ENCODE peak calls at places on chromosome 14, in seven cellular contexts. L is left ventricle myocardium inferior, A is fibroblast of mammary gland, Z is A549, E is IMR-90, W is dorsolateral prefrontal cortex, K is pancreas. R is an unnamed sample.

GRCh38 chr14:54355698-54356097 is 41.1 kb upstream of the CDKN3 start:
- DNase-seq in L (no peak), A (no peak), Z (no peak), E (no peak), W (no peak), K (no peak), R (peak)

GRCh38 chr14:51321036-51321435 is 81.0 kb downstream of the TMX1 start:
- DNase-seq in L (no peak), A (no peak), Z (no peak), E (no peak), W (no peak), K (no peak), R (no peak)

GRCh38 chr14:33509927-33510535 is 440.8 kb downstream of the EGLN3 start:
- DNase-seq in L (no peak), A (peak), Z (no peak), E (no peak), W (no peak), K (no peak), R (peak)

GRCh38 chr14:54570651-54571415 is 3.9 kb downstream of the SAMD4A start:
- DNase-seq in L (no peak), A (peak), Z (no peak), E (peak), W (no peak), K (no peak), R (peak)

GRCh38 chr14:95521001-95521400 is 4.6 kb upstream of the SYNE3 start:
- DNase-seq in L (no peak), A (no peak), Z (no peak), E (no peak), W (no peak), K (no peak), R (no peak)

GRCh38 chr14:84646791-84647500 is 883.0 kb upstream of the FLRT2 start:
- DNase-seq in L (no peak), A (no peak), Z (no peak), E (peak), W (no peak), K (no peak), R (peak)

GRCh38 chr14:53550776-53551175 is 397.7 kb upstream of the DDHD1 start:
- DNase-seq in L (no peak), A (no peak), Z (no peak), E (no peak), W (no peak), K (no peak), R (no peak)

GRCh38 chr14:92914087-92914656 is 8.8 kb upstream of the CHGA start:
- DNase-seq in L (no peak), A (peak), Z (no peak), E (peak), W (no peak), K (peak), R (peak)

GRCh38 chr14:95250126-95250824 is 69.4 kb downstream of the CLMN start:
- DNase-seq in L (no peak), A (no peak), Z (no peak), E (no peak), W (no peak), K (no peak), R (no peak)

GRCh38 chr14:42459171-42459685 is 852.6 kb downstream of the LRFN5 start:
- DNase-seq in L (no peak), A (no peak), Z (no peak), E (no peak), W (no peak), K (no peak), R (no peak)

GRCh38 chr14:103886304-103887169 is 39.2 kb upstream of the PPP1R13B start:
- DNase-seq in L (no peak), A (peak), Z (no peak), E (no peak), W (no peak), K (no peak), R (no peak)

GRCh38 chr14:53190938-53191337 is 37.8 kb upstream of the DDHD1 start:
- DNase-seq in L (no peak), A (peak), Z (no peak), E (peak), W (no peak), K (no peak), R (peak)

GRCh38 chr14:96081767-96082400 is 42.7 kb downstream of the C14orf132 start:
- DNase-seq in L (no peak), A (no peak), Z (no peak), E (no peak), W (no peak), K (no peak), R (no peak)

GRCh38 chr14:93014038-93015023 is 91.4 kb downstream of the CHGA start:
- DNase-seq in L (no peak), A (no peak), Z (no peak), E (no peak), W (no peak), K (no peak), R (no peak)

GRCh38 chr14:88181072-88181471 is 142.0 kb downstream of the KCNK10 start:
- DNase-seq in L (no peak), A (no peak), Z (no peak), E (no peak), W (no peak), K (no peak), R (no peak)

GRCh38 chr14:95696741-95697140 is 10.5 kb downstream of the TCL1B start:
- DNase-seq in L (no peak), A (no peak), Z (no peak), E (no peak), W (no peak), K (no peak), R (no peak)

GRCh38 chr14:36857136-36857535 is 195.5 kb downstream of the PAX9 start:
- DNase-seq in L (no peak), A (no peak), Z (no peak), E (no peak), W (no peak), K (no peak), R (no peak)

GRCh38 chr14:73338551-73338950 is 101.2 kb downstream of the PAPLN start:
- DNase-seq in L (no peak), A (no peak), Z (no peak), E (no peak), W (no peak), K (no peak), R (no peak)

GRCh38 chr14:30482270-30482669 is 76.7 kb upstream of the G2E3 start:
- DNase-seq in L (no peak), A (no peak), Z (no peak), E (no peak), W (no peak), K (no peak), R (no peak)

GRCh38 chr14:90531497-90531896 is 134.7 kb downstream of the CALM1 start:
- DNase-seq in L (no peak), A (no peak), Z (no peak), E (no peak), W (no peak), K (no peak), R (no peak)

GRCh38 chr14:100434033-100434601 is 111.0 kb downstream of the SLC25A47 start:
- DNase-seq in L (no peak), A (no peak), Z (no peak), E (no peak), W (no peak), K (peak), R (no peak)

DNA sequence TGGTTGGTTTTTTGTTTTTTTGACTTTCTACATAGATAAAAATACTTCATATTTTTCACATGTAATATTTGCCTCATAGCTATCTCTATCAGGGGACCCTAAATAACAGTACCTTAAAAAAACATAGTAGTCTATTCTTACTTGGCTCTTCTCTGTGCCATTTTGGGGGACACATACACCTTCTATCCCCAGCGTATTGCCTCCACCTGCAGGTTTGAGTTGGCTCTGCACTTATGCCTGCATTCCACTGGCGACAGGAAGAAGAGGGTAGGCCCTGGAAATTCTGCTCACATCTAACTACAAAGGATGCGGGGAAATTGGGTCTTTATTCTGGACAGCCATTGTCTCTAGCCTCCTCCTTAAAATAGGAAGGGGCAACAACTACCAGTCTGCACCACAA is 13.8 kb upstream of the IFI27L2 start:
- DNase-seq in L (no peak), A (no peak), Z (no peak), E (no peak), W (no peak), K (no peak), R (no peak)
- TF ChIP-seq CTCF in L (peak), A (peak), Z (no peak), E (peak), W (no peak), K (no peak), R (peak)

GRCh38 chr14:61719344-61720301 is 24.3 kb downstream of the HIF1A start:
- DNase-seq in L (no peak), A (no peak), Z (no peak), E (no peak), W (no peak), K (no peak), R (no peak)
- H3K4me3 ChIP-seq in L (no peak), A (no peak), Z (no peak), E (no peak), W (no peak), K (no peak), R (no peak)

DNA sequence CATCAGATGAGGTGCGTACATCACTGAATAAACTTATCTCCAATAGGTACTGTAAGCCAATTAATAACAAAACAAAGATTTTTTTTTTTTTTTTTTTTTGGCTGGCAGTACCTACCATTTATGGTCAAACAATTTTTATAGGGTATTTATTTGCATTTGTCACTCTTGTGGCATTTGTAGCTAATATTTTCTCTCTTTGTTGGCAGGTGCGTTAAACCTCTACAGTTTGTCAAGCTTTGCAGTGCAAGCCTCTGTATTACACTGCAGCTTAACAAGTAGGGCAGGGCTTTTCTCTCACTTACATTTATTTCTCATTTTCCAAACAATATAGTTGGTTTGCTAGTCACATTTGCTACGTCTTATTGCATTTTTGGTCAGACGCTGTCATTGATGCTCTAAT is 12.3 kb downstream of the PRPF39 start:
- DNase-seq in L (no peak), A (no peak), Z (no peak), E (no peak), W (no peak), K (no peak), R (no peak)
- TF ChIP-seq CTCF in L (no peak), A (no peak), Z (no peak), E (no peak), W (no peak), K (no peak), R (no peak)

DNA sequence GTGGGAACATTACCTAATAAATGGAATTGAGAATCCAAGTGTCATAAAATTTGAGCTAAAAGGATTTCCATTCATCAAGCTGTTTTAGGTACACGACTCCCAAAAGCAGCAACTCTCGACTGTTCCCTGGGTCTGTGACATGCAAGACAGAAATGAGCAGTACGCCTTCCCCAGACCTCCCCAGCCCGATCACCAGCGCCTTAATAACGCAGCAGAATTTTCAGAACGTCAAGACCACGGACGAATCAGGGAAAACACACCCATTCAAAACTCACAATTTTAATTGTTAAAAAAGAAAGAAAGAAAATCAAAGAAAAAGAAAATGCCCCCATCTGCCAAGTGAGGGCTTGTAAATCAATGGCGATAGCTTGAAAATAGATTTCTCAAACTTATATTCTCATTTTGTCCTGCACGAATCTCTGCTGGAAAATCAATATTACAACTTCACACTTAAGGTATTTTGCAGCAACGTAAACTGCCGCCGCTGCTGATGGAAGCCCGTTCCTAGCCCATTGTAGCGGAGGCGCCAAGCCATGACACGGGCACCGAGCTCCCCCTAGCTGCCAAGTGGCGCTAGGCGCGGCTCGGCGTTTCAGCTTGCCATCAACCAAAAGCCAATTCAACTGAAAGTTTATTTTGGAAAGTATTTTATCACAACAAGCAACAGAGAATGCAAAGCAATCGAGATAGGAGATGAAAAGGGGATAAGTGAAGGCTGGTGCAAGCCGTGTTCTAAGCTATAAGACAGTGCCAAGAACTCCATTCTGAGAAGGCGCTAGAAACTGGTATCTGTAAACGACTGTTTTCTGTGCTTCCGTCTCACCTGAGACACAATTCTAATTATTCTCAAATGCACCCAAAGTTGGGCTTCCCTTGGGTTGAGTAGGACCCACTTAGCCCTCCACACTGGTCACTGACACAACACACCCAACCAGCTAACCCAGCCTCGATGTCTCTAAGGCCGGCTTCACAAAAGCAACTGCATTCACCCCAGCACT is 5.5 kb downstream of the BCL11B start:
- DNase-seq in L (peak), A (peak), Z (peak), E (peak), W (peak), K (peak), R (peak)
- H3K4me3 ChIP-seq in L (no peak), A (no peak), Z (peak), E (no peak), W (peak), K (no peak), R (peak)

DNA sequence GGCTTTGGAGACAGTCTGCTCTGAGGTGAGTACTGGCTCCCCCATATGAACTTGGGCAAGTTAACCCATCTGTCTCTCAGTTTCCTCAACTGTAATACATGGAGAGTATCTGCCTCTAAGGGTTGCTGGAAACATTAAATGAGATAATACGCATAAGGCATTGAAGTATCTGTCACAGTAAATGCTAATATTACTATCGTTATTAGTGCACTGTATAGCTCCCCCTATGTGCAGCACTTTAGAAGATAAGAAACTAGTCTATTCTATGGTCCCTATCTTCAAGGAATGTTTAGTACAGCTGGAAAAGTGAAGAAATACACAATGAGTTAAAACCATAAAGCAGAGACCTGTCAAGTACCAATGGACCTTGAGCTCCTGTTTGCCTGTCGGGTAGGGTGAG is 51.7 kb upstream of the CFL2 start:
- DNase-seq in L (no peak), A (no peak), Z (no peak), E (no peak), W (no peak), K (no peak), R (no peak)
- TF ChIP-seq CTCF in L (no peak), A (peak), Z (peak), E (peak), W (no peak), K (no peak), R (no peak)

DNA sequence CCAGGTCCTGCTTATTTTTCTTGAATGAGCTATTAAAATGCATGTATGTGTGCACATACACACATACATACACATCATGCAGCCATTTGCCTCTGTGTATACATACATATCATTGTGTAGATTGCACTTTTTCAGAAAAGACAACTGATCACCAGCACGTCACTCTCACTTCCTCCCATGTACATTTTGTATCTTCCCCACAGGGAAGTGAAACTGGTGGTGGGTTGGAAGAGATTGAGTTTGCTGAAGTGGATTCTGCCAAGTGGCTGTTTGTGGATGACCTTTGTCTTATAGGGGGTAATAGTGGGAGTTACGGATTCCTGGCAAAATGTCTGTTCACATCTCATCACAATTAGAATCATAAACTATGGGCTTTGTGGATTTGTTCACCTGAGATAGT is 448.6 kb downstream of the RAD51B start:
- DNase-seq in L (no peak), A (no peak), Z (no peak), E (no peak), W (no peak), K (no peak), R (no peak)
- H3K4me3 ChIP-seq in L (no peak), A (no peak), Z (no peak), E (no peak), W (no peak), K (no peak), R (no peak)

GRCh38 chr14:57692671-57693070 is 173.2 kb downstream of the SLC35F4 start:
- DNase-seq in L (no peak), A (peak), Z (peak), E (peak), W (no peak), K (no peak), R (peak)
- TF ChIP-seq CTCF in L (peak), A (peak), Z (peak), E (peak), W (no peak), K (peak), R (peak)

GRCh38 chr14:106062502-106063272 is 536.3 kb downstream of the TMEM121 start:
- DNase-seq in L (no peak), A (no peak), Z (no peak), E (no peak), W (no peak), K (no peak), R (no peak)
- H3K4me3 ChIP-seq in L (no peak), A (no peak), Z (no peak), E (no peak), W (no peak), K (no peak), R (no peak)

DNA sequence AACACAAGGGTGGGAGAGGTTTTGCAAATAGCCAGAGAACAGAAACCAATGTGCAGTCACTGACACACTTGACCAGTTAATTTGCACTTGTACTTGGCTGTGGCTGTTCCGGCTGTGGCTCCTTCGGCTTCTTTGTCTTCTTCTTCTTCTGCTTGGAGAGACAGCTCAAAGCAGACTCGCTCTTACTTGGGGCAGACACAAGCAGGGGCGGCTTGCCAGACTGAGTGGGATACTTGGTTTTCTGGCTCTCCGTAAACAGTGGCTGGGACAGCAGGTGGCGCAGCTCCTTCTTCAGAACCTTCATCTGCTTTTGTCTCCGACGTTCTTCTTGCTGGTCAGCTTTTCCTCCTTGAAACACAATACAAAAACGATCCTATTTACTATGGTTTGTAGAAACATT is 25.0 kb downstream of the OTUB2 start:
- DNase-seq in L (peak), A (peak), Z (no peak), E (peak), W (peak), K (peak), R (peak)
- TF ChIP-seq CTCF in L (peak), A (peak), Z (peak), E (peak), W (peak), K (peak), R (peak)

GRCh38 chr14:105315211-105315721 is 718 bp downstream of the PACS2 start:
- DNase-seq in L (no peak), A (no peak), Z (peak), E (no peak), W (no peak), K (peak), R (peak)

GRCh38 chr14:105314287-105315185 is at the start of gene PACS2:
- DNase-seq in L (peak), A (peak), Z (peak), E (peak), W (peak), K (peak), R (peak)

GRCh38 chr14:105311838-105312237 is 2.7 kb upstream of the PACS2 start:
- DNase-seq in L (no peak), A (no peak), Z (no peak), E (no peak), W (no peak), K (no peak), R (no peak)

GRCh38 chr14:105312973-105313372 is 1.6 kb upstream of the PACS2 start:
- DNase-seq in L (no peak), A (no peak), Z (no peak), E (no peak), W (no peak), K (no peak), R (no peak)

GRCh38 chr14:105313381-105314286 is 914 bp upstream of the PACS2 start:
- DNase-seq in L (no peak), A (no peak), Z (peak), E (no peak), W (no peak), K (no peak), R (no peak)
- H3K4me3 ChIP-seq in L (peak), A (peak), Z (peak), E (peak), W (peak), K (peak), R (peak)

R was measured in foreskin fibroblast.